ENCODE peak calls at places on chromosome 1, in seven cellular contexts. One of them, this sample, is unnamed.

GRCh38 chr1:231557898-231558710 is 29.6 kb downstream of the TSNAX start:
- DNase-seq in heart right ventricle: no peak
- DNase-seq in neural progenitor cell: no peak
- DNase-seq in body of pancreas: no peak
- DNase-seq in colonic mucosa: no peak
- DNase-seq in pancreas: no peak
- DNase-seq in right lobe of liver: no peak
- DNase-seq in this sample: no peak

GRCh38 chr1:84973493-84974334 is 23.2 kb downstream of the MCOLN2 start:
- DNase-seq in heart right ventricle: no peak
- DNase-seq in neural progenitor cell: no peak
- DNase-seq in body of pancreas: no peak
- DNase-seq in colonic mucosa: no peak
- DNase-seq in pancreas: no peak
- DNase-seq in right lobe of liver: no peak
- DNase-seq in this sample: no peak

GRCh38 chr1:37347104-37347503 is 127.3 kb upstream of the ZC3H12A start:
- DNase-seq in heart right ventricle: no peak
- DNase-seq in neural progenitor cell: peak; percentile 49
- DNase-seq in body of pancreas: peak; percentile 11
- DNase-seq in colonic mucosa: no peak
- DNase-seq in pancreas: no peak
- DNase-seq in right lobe of liver: no peak
- DNase-seq in this sample: no peak

GRCh38 chr1:80656011-80656627 is 1144.6 kb upstream of the ADGRL2 start:
- DNase-seq in heart right ventricle: no peak
- DNase-seq in neural progenitor cell: peak; percentile 58
- DNase-seq in body of pancreas: peak; percentile 6
- DNase-seq in colonic mucosa: no peak
- DNase-seq in pancreas: no peak
- DNase-seq in right lobe of liver: peak; percentile 79
- DNase-seq in this sample: no peak

GRCh38 chr1:20100632-20101355 is 18.5 kb downstream of the PLA2G2D start:
- DNase-seq in heart right ventricle: peak; percentile 28
- DNase-seq in neural progenitor cell: peak; percentile 73
- DNase-seq in body of pancreas: peak; percentile 25
- DNase-seq in colonic mucosa: peak; percentile 49
- DNase-seq in pancreas: no peak
- DNase-seq in right lobe of liver: no peak
- DNase-seq in this sample: no peak

GRCh38 chr1:51642739-51643142 is 25.8 kb downstream of the OSBPL9 start:
- DNase-seq in heart right ventricle: no peak
- DNase-seq in neural progenitor cell: no peak
- DNase-seq in body of pancreas: peak; percentile 20
- DNase-seq in colonic mucosa: no peak
- DNase-seq in pancreas: no peak
- DNase-seq in right lobe of liver: no peak
- DNase-seq in this sample: no peak

GRCh38 chr1:174892016-174892415 is 107.7 kb upstream of the CACYBP start:
- DNase-seq in heart right ventricle: peak; percentile 26
- DNase-seq in neural progenitor cell: no peak
- DNase-seq in body of pancreas: no peak
- DNase-seq in colonic mucosa: no peak
- DNase-seq in pancreas: no peak
- DNase-seq in right lobe of liver: no peak
- DNase-seq in this sample: no peak

GRCh38 chr1:234960722-234961467 is 167.7 kb downstream of the TOMM20 start:
- DNase-seq in heart right ventricle: no peak
- DNase-seq in neural progenitor cell: no peak
- DNase-seq in body of pancreas: peak; percentile 91
- DNase-seq in colonic mucosa: peak; percentile 85
- DNase-seq in pancreas: peak; percentile 60
- DNase-seq in right lobe of liver: peak; percentile 88
- DNase-seq in this sample: peak; percentile 64

GRCh38 chr1:230381564-230381963 is 44.6 kb downstream of the PGBD5 start:
- DNase-seq in heart right ventricle: no peak
- DNase-seq in neural progenitor cell: no peak
- DNase-seq in body of pancreas: no peak
- DNase-seq in colonic mucosa: no peak
- DNase-seq in pancreas: no peak
- DNase-seq in right lobe of liver: no peak
- DNase-seq in this sample: no peak

GRCh38 chr1:169047074-169047473 is 59.4 kb upstream of the ATP1B1 start:
- DNase-seq in heart right ventricle: no peak
- DNase-seq in neural progenitor cell: no peak
- DNase-seq in body of pancreas: no peak
- DNase-seq in colonic mucosa: peak; percentile 65
- DNase-seq in pancreas: no peak
- DNase-seq in right lobe of liver: no peak
- DNase-seq in this sample: no peak

GRCh38 chr1:111203681-111204210 is 3.3 kb upstream of the DENND2D start:
- DNase-seq in heart right ventricle: peak; percentile 72
- DNase-seq in neural progenitor cell: no peak
- DNase-seq in body of pancreas: peak; percentile 92
- DNase-seq in colonic mucosa: peak; percentile 88
- DNase-seq in pancreas: peak; percentile 82
- DNase-seq in right lobe of liver: peak; percentile 86
- DNase-seq in this sample: peak; percentile 81

GRCh38 chr1:164695956-164696665 is 137.1 kb downstream of the PBX1 start:
- DNase-seq in heart right ventricle: no peak
- DNase-seq in neural progenitor cell: no peak
- DNase-seq in body of pancreas: no peak
- DNase-seq in colonic mucosa: no peak
- DNase-seq in pancreas: no peak
- DNase-seq in right lobe of liver: no peak
- DNase-seq in this sample: no peak

GRCh38 chr1:45507893-45508292 is 7.8 kb downstream of the MMACHC start:
- DNase-seq in heart right ventricle: no peak
- DNase-seq in neural progenitor cell: no peak
- DNase-seq in body of pancreas: no peak
- DNase-seq in colonic mucosa: no peak
- DNase-seq in pancreas: no peak
- DNase-seq in right lobe of liver: no peak
- DNase-seq in this sample: no peak

GRCh38 chr1:163361123-163361934 is 39.6 kb downstream of the NUF2 start:
- DNase-seq in heart right ventricle: no peak
- DNase-seq in neural progenitor cell: peak; percentile 48
- DNase-seq in body of pancreas: no peak
- DNase-seq in colonic mucosa: no peak
- DNase-seq in pancreas: no peak
- DNase-seq in right lobe of liver: no peak
- DNase-seq in this sample: no peak

GRCh38 chr1:71603044-71603776 is 522.4 kb upstream of the ZRANB2 start:
- DNase-seq in heart right ventricle: no peak
- DNase-seq in neural progenitor cell: no peak
- DNase-seq in body of pancreas: no peak
- DNase-seq in colonic mucosa: no peak
- DNase-seq in pancreas: no peak
- DNase-seq in right lobe of liver: no peak
- DNase-seq in this sample: no peak

DNA sequence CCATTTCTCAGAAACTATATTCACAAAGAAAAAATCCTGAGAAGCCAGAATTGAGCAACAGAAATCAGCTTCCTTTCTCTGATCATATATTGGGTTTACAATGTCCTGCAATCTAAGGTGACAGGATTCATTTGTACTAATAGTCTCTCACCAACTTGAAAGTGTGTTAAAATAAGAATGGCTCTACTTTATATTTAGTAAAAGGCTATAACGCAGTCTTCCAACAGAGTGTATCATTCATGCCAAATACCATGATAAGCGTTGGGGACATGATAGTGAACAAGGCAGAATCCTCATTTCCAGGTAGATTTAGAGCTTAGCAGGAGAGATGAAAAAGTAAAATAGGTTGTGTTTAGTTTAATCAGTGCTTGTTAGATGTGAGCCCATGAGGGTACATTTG is 519.2 kb upstream of the ZRANB2 start:
- DNase-seq in heart right ventricle: no peak
- DNase-seq in neural progenitor cell: no peak
- DNase-seq in body of pancreas: no peak
- DNase-seq in colonic mucosa: no peak
- DNase-seq in pancreas: no peak
- DNase-seq in right lobe of liver: no peak
- DNase-seq in this sample: no peak
- H3K27ac ChIP-seq in heart right ventricle: no peak overlapping the region
- H3K27ac ChIP-seq in neural progenitor cell: no peak overlapping the region
- H3K27ac ChIP-seq in body of pancreas: no peak overlapping the region
- H3K27ac ChIP-seq in colonic mucosa: no peak overlapping the region
- H3K27ac ChIP-seq in pancreas: no peak overlapping the region
- H3K27ac ChIP-seq in right lobe of liver: no peak overlapping the region
- H3K27ac ChIP-seq in this sample: no peak overlapping the region

GRCh38 chr1:27656157-27656893 is 15.7 kb downstream of the IFI6 start:
- DNase-seq in heart right ventricle: peak; percentile 63
- DNase-seq in neural progenitor cell: peak; percentile 86
- DNase-seq in body of pancreas: peak; percentile 64
- DNase-seq in colonic mucosa: peak; percentile 40
- DNase-seq in pancreas: no peak
- DNase-seq in right lobe of liver: no peak
- DNase-seq in this sample: peak; percentile 83

GRCh38 chr1:27658951-27659496 is 13.0 kb downstream of the IFI6 start:
- DNase-seq in heart right ventricle: no peak
- DNase-seq in neural progenitor cell: peak; percentile 18
- DNase-seq in body of pancreas: peak; percentile 30
- DNase-seq in colonic mucosa: no peak
- DNase-seq in pancreas: no peak
- DNase-seq in right lobe of liver: no peak
- DNase-seq in this sample: no peak

GRCh38 chr1:27660300-27660837 is 11.6 kb downstream of the IFI6 start:
- DNase-seq in heart right ventricle: no peak
- DNase-seq in neural progenitor cell: no peak
- DNase-seq in body of pancreas: no peak
- DNase-seq in colonic mucosa: no peak
- DNase-seq in pancreas: no peak
- DNase-seq in right lobe of liver: no peak
- DNase-seq in this sample: no peak

GRCh38 chr1:27661412-27662075 is 10.4 kb downstream of the IFI6 start:
- DNase-seq in heart right ventricle: no peak
- DNase-seq in neural progenitor cell: no peak
- DNase-seq in body of pancreas: no peak
- DNase-seq in colonic mucosa: no peak
- DNase-seq in pancreas: no peak
- DNase-seq in right lobe of liver: no peak
- DNase-seq in this sample: no peak

DNA sequence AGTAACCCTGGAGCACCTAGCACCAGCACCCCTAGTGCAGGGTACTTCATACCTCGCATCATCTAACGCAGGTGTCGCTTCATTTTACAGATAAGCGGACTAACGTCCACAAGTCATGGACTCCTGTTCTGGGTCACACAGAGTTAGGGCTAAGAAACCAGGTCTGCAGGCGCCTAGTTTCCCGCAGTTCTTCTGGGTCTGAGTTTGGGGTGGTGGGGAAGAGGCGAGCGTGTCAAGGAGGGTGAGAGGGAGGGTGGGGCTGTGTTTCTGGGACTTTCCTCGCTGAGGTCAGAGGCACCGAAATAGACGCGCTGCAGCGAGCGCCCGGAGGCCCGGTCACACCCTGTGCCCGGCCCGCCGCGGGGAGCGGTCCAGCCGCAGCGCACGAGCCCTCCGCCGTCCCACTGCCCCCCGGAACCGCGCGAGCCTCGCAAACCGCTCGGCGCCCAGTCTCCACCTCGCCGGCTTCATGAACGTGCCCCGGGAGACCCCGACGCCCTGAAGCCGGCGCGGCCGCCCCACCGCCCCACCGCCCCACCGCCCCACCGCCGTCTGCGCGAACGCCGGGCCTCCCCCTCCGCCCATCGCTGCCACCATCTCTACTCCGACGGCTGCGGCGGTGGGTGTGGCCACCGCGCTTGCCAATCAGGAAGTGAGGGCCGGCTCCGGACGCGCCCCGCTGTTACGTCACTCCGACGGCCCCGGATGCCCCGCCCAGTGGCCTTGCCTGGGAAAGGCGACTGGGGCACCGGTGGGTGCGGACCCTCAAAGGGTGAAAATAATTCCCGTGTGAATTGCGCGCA is 12.3 kb downstream of the IFI6 start:
- DNase-seq in heart right ventricle: peak; percentile 95
- DNase-seq in neural progenitor cell: peak; percentile 96
- DNase-seq in body of pancreas: peak; percentile 91
- DNase-seq in colonic mucosa: peak; percentile 95
- DNase-seq in pancreas: peak; percentile 93
- DNase-seq in right lobe of liver: peak; percentile 89
- DNase-seq in this sample: peak; percentile 90
- TF ChIP-seq CTCF in heart right ventricle: no peak
- TF ChIP-seq CTCF in neural progenitor cell: no peak
- TF ChIP-seq CTCF in body of pancreas: no peak
- TF ChIP-seq CTCF in colonic mucosa: no peak
- TF ChIP-seq CTCF in pancreas: no peak
- TF ChIP-seq CTCF in right lobe of liver: no peak
- TF ChIP-seq CTCF in this sample: no peak

GRCh38 chr1:43104027-43104763 is 67.9 kb downstream of the EBNA1BP2 start:
- DNase-seq in heart right ventricle: no peak
- DNase-seq in neural progenitor cell: no peak
- DNase-seq in body of pancreas: no peak
- DNase-seq in colonic mucosa: no peak
- DNase-seq in pancreas: no peak
- DNase-seq in right lobe of liver: no peak
- DNase-seq in this sample: no peak

DNA sequence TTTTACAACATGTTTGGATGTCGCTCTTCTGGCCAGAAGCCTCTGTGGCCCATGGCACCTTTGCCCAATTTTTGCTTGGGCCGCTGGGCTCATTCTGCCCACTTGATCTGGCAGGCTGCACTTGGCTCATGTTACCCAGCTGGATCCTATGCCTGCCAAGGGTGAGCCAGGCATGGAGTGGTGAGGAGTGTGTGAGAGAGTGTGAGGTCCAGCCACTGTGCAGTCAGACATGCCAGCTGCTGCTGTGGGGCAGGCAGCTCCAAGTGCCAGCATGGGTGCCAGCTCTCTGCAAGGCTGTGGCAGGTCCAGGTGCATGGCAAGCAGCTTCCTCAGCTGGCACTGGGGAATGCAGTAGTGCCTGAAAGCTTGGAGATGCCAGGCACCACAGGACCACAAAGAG is 71.0 kb downstream of the EBNA1BP2 start:
- DNase-seq in heart right ventricle: peak; percentile 35
- DNase-seq in neural progenitor cell: no peak
- DNase-seq in body of pancreas: no peak
- DNase-seq in colonic mucosa: no peak
- DNase-seq in pancreas: no peak
- DNase-seq in right lobe of liver: no peak
- DNase-seq in this sample: no peak
- H3K4me3 ChIP-seq in heart right ventricle: no peak overlapping the region
- H3K4me3 ChIP-seq in neural progenitor cell: no peak overlapping the region
- H3K4me3 ChIP-seq in body of pancreas: no peak overlapping the region
- H3K4me3 ChIP-seq in colonic mucosa: no peak overlapping the region
- H3K4me3 ChIP-seq in pancreas: no peak overlapping the region
- H3K4me3 ChIP-seq in right lobe of liver: no peak overlapping the region
- H3K4me3 ChIP-seq in this sample: no peak overlapping the region

DNA sequence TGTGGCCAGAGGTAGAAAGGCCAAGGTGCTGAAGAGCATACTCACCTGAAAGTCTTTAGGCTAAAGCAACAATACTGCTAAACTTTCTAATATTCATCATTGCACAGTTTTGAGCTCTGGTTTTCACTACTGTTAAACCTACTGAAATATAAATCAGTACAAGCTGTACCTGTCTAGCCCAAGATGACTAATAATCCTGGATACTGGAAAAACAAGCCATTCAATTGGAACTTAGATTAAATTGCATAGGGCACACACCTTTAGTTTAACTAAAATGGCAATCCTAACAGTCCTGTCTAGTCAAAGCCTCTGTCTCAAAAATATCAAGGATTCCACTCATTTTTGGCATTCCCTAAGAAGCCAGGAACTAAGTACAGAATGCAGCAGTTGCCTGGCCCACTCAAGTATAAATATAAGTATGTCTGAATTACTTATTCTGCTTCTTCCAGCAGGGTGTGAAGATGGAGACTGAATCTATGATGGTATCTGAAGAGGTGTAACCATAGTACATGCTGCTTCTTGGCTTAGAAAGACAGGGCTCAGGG is 3.1 kb downstream of the CHML start:
- DNase-seq in heart right ventricle: no peak
- DNase-seq in neural progenitor cell: no peak
- DNase-seq in body of pancreas: no peak
- DNase-seq in colonic mucosa: no peak
- DNase-seq in pancreas: no peak
- DNase-seq in right lobe of liver: no peak
- DNase-seq in this sample: no peak
- H3K27ac ChIP-seq in heart right ventricle: no peak overlapping the region
- H3K27ac ChIP-seq in neural progenitor cell: no peak overlapping the region
- H3K27ac ChIP-seq in body of pancreas: no peak overlapping the region
- H3K27ac ChIP-seq in colonic mucosa: no peak overlapping the region
- H3K27ac ChIP-seq in pancreas: no peak overlapping the region
- H3K27ac ChIP-seq in right lobe of liver: no peak overlapping the region
- H3K27ac ChIP-seq in this sample: no peak overlapping the region

This sample was measured in tibial artery.